ENCODE peak calls at places on chromosomes 11 and 22, in five cellular contexts. D, E, V, O and G are unnamed samples.

GRCh38 chr22:43272869-43273318 is 70.3 kb downstream of the SCUBE1 start:
- DNase-seq in O (peak), V (no peak), E (no peak), D (no peak), G (no peak)

GRCh38 chr11:121321614-121322243 is 29.2 kb downstream of the SC5D start:
- DNase-seq in E (no peak), D (no peak), O (no peak), V (no peak), G (no peak)

GRCh38 chr11:70881948-70882715 is 370.2 kb downstream of the SHANK2 start:
- DNase-seq in D (no peak), E (no peak), V (no peak), O (no peak), G (no peak)

GRCh38 chr11:61895718-61896059 is 4.3 kb upstream of the FADS3 start:
- DNase-seq in E (no peak), V (no peak), D (no peak), O (no peak), G (no peak)

GRCh38 chr11:1161410-1162152 is 3.8 kb downstream of the MUC5AC start:
- DNase-seq in E (no peak), V (peak), D (no peak), O (no peak), G (no peak)

GRCh38 chr11:86558219-86558618 is 114.2 kb downstream of the ME3 start:
- DNase-seq in D (no peak), V (no peak), E (peak), O (no peak), G (no peak)

GRCh38 chr11:132962026-132962425 is 570.3 kb downstream of the OPCML start:
- DNase-seq in D (no peak), V (no peak), E (no peak), O (no peak), G (peak)

GRCh38 chr11:126384449-126385070 is 29.1 kb downstream of the ST3GAL4 start:
- DNase-seq in O (peak), D (peak), E (no peak), V (peak), G (no peak)

GRCh38 chr11:2944953-2945756 is 15.9 kb upstream of the PHLDA2 start:
- DNase-seq in E (peak), V (peak), O (peak), D (peak), G (peak)

GRCh38 chr11:2947744-2948143 is 18.5 kb upstream of the PHLDA2 start:
- DNase-seq in V (no peak), D (no peak), E (no peak), O (no peak), G (no peak)

GRCh38 chr11:2944530-2944929 is 15.3 kb upstream of the PHLDA2 start:
- DNase-seq in D (no peak), O (no peak), V (no peak), E (no peak), G (no peak)

GRCh38 chr11:2943711-2944118 is 14.5 kb upstream of the PHLDA2 start:
- DNase-seq in D (no peak), O (no peak), V (peak), E (no peak), G (no peak)

DNA sequence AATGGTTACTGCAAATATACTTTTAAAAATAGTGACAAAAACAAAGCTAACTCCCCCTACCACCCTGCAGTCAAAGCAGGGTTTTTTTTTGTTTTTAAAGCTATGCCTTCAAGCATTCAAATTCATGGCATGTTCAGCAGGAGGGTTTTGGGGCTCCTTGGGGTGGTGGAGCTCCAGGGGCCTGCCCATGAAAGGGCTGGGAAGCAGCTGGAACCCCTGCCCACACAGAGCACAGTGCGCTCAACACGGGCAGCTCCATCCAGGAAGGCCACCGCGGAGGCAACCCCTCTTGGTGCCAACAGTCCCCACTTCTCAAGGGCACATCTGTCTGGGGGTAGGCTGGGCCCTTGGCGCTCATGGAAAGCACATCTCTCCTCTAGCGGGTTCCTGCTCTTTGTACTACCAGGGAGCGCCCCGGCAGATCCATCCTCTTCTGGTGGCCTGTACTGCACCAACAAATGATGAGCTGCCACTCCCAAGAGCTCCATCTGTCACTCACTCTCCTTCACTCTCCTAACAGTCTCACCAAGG is 16.6 kb upstream of the PHLDA2 start:
- DNase-seq in V (no peak), D (no peak), O (no peak), E (no peak), G (no peak)
- H3K27ac ChIP-seq in V (no peak), D (no peak), O (no peak), E (no peak), G (no peak)

DNA sequence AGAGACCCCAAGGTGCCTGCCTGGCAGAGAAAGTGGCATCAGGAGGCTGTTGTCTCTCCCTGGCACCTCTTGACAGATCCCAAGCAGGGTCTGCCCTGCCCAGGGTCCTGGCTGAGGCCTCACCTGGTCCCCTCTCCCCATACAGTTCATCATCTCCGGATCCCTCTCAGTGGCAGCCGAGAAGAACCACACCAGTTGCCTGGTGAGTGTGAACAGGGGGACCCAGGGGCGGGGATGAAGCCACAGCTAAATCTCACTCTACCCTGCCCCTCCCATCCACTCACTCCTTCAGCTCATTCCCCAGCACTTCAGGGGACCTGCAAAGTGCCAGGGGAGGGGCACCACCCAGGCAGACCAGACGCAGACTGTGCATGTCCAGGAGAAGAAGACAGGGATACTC is 14.0 kb upstream of the MS4A10 start:
- DNase-seq in V (peak), E (no peak), O (no peak), D (no peak), G (no peak)
- H3K27ac ChIP-seq in V (no peak), E (no peak), O (no peak), D (no peak), G (no peak)

GRCh38 chr11:123190504-123190903 is 4.5 kb downstream of the CLMP start:
- DNase-seq in O (no peak), D (no peak), V (no peak), E (no peak), G (no peak)
- H3K27ac ChIP-seq in O (no peak), D (no peak), V (no peak), E (no peak), G (no peak)

GRCh38 chr11:75733346-75734107 is 15.9 kb downstream of the MOGAT2 start:
- DNase-seq in V (no peak), E (no peak), D (no peak), O (no peak), G (no peak)

GRCh38 chr11:75735181-75735845 is 17.7 kb downstream of the MOGAT2 start:
- DNase-seq in E (no peak), V (no peak), O (no peak), D (no peak), G (no peak)

GRCh38 chr11:75731095-75731494 is 13.5 kb downstream of the MOGAT2 start:
- DNase-seq in V (no peak), D (no peak), O (no peak), E (no peak), G (no peak)

GRCh38 chr11:75737314-75737713 is 19.7 kb downstream of the MOGAT2 start:
- DNase-seq in D (no peak), O (no peak), E (no peak), V (no peak), G (no peak)

GRCh38 chr11:75734491-75735180 is 17.0 kb downstream of the MOGAT2 start:
- DNase-seq in D (no peak), V (no peak), E (no peak), O (no peak), G (no peak)
- H3K27ac ChIP-seq in D (no peak), V (no peak), E (no peak), O (no peak), G (no peak)

GRCh38 chr11:72721276-72721675 is 30.9 kb downstream of the ARAP1 start:
- DNase-seq in E (peak), V (no peak), O (no peak), D (no peak), G (no peak)

GRCh38 chr11:72719144-72719543 is 33.1 kb downstream of the ARAP1 start:
- DNase-seq in D (no peak), E (no peak), V (no peak), O (no peak), G (no peak)

GRCh38 chr11:72719551-72719950 is 32.7 kb downstream of the ARAP1 start:
- DNase-seq in V (no peak), O (no peak), D (no peak), E (no peak), G (no peak)

GRCh38 chr11:72720806-72721205 is 31.4 kb downstream of the ARAP1 start:
- DNase-seq in D (no peak), E (peak), O (no peak), V (no peak), G (no peak)

GRCh38 chr11:72720047-72720446 is 32.2 kb downstream of the ARAP1 start:
- DNase-seq in E (no peak), O (no peak), D (no peak), V (no peak), G (no peak)
- H3K27ac ChIP-seq in E (no peak), O (no peak), D (no peak), V (peak), G (no peak)